ENCODE peak calls at places on chromosomes 13 and 19, in seven cellular contexts. One of them, this sample, is unnamed.
A peak's percentile ranks its signal among the peaks of the same experiment; 100 is the strongest.

GRCh38 chr13:73429691-73430090 is 370.9 kb downstream of the KLF5 start:
- DNase-seq in activated naive CD4-positive, alpha-beta T cell treated with anti-CD3 and anti-CD28 coated beads, Interleukin-2, amount 10 ng/mL, durations not matched to agents 7 days and 5 days: no peak
- DNase-seq in GDM1: no peak
- DNase-seq in HS-5: no peak
- DNase-seq in Kasumi-1: no peak
- DNase-seq in AG10803: no peak
- DNase-seq in fibroblast of lung: no peak
- DNase-seq in this sample: peak; percentile 62

GRCh38 chr19:14325863-14326262 is 55.4 kb upstream of the ADGRE5 start:
- DNase-seq in activated naive CD4-positive, alpha-beta T cell treated with anti-CD3 and anti-CD28 coated beads, Interleukin-2, amount 10 ng/mL, durations not matched to agents 7 days and 5 days: no peak
- DNase-seq in GDM1: no peak
- DNase-seq in HS-5: no peak
- DNase-seq in Kasumi-1: no peak
- DNase-seq in AG10803: no peak
- DNase-seq in fibroblast of lung: no peak
- DNase-seq in this sample: peak; percentile 1

GRCh38 chr13:95921485-95921884 is 131.7 kb downstream of the UGGT2 start:
- DNase-seq in activated naive CD4-positive, alpha-beta T cell treated with anti-CD3 and anti-CD28 coated beads, Interleukin-2, amount 10 ng/mL, durations not matched to agents 7 days and 5 days: no peak
- DNase-seq in GDM1: no peak
- DNase-seq in HS-5: no peak
- DNase-seq in Kasumi-1: no peak
- DNase-seq in AG10803: peak; percentile 36
- DNase-seq in fibroblast of lung: no peak
- DNase-seq in this sample: no peak

GRCh38 chr13:47555235-47555634 is 445.8 kb downstream of the SUCLA2 start:
- DNase-seq in activated naive CD4-positive, alpha-beta T cell treated with anti-CD3 and anti-CD28 coated beads, Interleukin-2, amount 10 ng/mL, durations not matched to agents 7 days and 5 days: no peak
- DNase-seq in GDM1: no peak
- DNase-seq in HS-5: no peak
- DNase-seq in Kasumi-1: no peak
- DNase-seq in AG10803: no peak
- DNase-seq in fibroblast of lung: peak; percentile 6
- DNase-seq in this sample: no peak

GRCh38 chr19:56314018-56314583 is 538 bp downstream of the ZSCAN5A start:
- DNase-seq in activated naive CD4-positive, alpha-beta T cell treated with anti-CD3 and anti-CD28 coated beads, Interleukin-2, amount 10 ng/mL, durations not matched to agents 7 days and 5 days: no peak
- DNase-seq in GDM1: no peak
- DNase-seq in HS-5: peak; percentile 2
- DNase-seq in Kasumi-1: no peak
- DNase-seq in AG10803: no peak
- DNase-seq in fibroblast of lung: no peak
- DNase-seq in this sample: no peak

GRCh38 chr19:17332677-17333581 is 1.7 kb downstream of the ANO8 start:
- DNase-seq in activated naive CD4-positive, alpha-beta T cell treated with anti-CD3 and anti-CD28 coated beads, Interleukin-2, amount 10 ng/mL, durations not matched to agents 7 days and 5 days: peak; percentile 64
- DNase-seq in GDM1: peak; percentile 60
- DNase-seq in HS-5: no peak
- DNase-seq in Kasumi-1: peak; percentile 34
- DNase-seq in AG10803: peak; percentile 48
- DNase-seq in fibroblast of lung: peak; percentile 52
- DNase-seq in this sample: no peak

GRCh38 chr19:31127132-31127967 is 221.9 kb downstream of the TSHZ3 start:
- DNase-seq in activated naive CD4-positive, alpha-beta T cell treated with anti-CD3 and anti-CD28 coated beads, Interleukin-2, amount 10 ng/mL, durations not matched to agents 7 days and 5 days: no peak
- DNase-seq in GDM1: no peak
- DNase-seq in HS-5: peak; percentile 89
- DNase-seq in Kasumi-1: no peak
- DNase-seq in AG10803: peak; percentile 97
- DNase-seq in fibroblast of lung: peak; percentile 87
- DNase-seq in this sample: no peak

GRCh38 chr13:35479223-35479536 is 2.7 kb upstream of the MAB21L1 start:
- DNase-seq in activated naive CD4-positive, alpha-beta T cell treated with anti-CD3 and anti-CD28 coated beads, Interleukin-2, amount 10 ng/mL, durations not matched to agents 7 days and 5 days: no peak
- DNase-seq in GDM1: no peak
- DNase-seq in HS-5: no peak
- DNase-seq in Kasumi-1: no peak
- DNase-seq in AG10803: no peak
- DNase-seq in fibroblast of lung: no peak
- DNase-seq in this sample: no peak

GRCh38 chr19:7658219-7658686 is 10.6 kb upstream of the RETN start:
- DNase-seq in activated naive CD4-positive, alpha-beta T cell treated with anti-CD3 and anti-CD28 coated beads, Interleukin-2, amount 10 ng/mL, durations not matched to agents 7 days and 5 days: peak; percentile 77
- DNase-seq in GDM1: no peak
- DNase-seq in HS-5: no peak
- DNase-seq in Kasumi-1: no peak
- DNase-seq in AG10803: no peak
- DNase-seq in fibroblast of lung: no peak
- DNase-seq in this sample: no peak

GRCh38 chr19:54287456-54287855 is 6.5 kb upstream of the LILRB2 start:
- DNase-seq in activated naive CD4-positive, alpha-beta T cell treated with anti-CD3 and anti-CD28 coated beads, Interleukin-2, amount 10 ng/mL, durations not matched to agents 7 days and 5 days: no peak
- DNase-seq in GDM1: no peak
- DNase-seq in HS-5: peak; percentile 77
- DNase-seq in Kasumi-1: no peak
- DNase-seq in AG10803: peak; percentile 60
- DNase-seq in fibroblast of lung: peak; percentile 9
- DNase-seq in this sample: no peak

GRCh38 chr19:54364775-54365257 is at the start of gene LAIR1:
- DNase-seq in activated naive CD4-positive, alpha-beta T cell treated with anti-CD3 and anti-CD28 coated beads, Interleukin-2, amount 10 ng/mL, durations not matched to agents 7 days and 5 days: peak; percentile 71
- DNase-seq in GDM1: peak; percentile 86
- DNase-seq in HS-5: no peak
- DNase-seq in Kasumi-1: peak; percentile 97
- DNase-seq in AG10803: no peak
- DNase-seq in fibroblast of lung: no peak
- DNase-seq in this sample: no peak

GRCh38 chr13:23020246-23020843 is 160.4 kb upstream of the SGCG start:
- DNase-seq in activated naive CD4-positive, alpha-beta T cell treated with anti-CD3 and anti-CD28 coated beads, Interleukin-2, amount 10 ng/mL, durations not matched to agents 7 days and 5 days: peak; percentile 47
- DNase-seq in GDM1: peak; percentile 32
- DNase-seq in HS-5: peak; percentile 1
- DNase-seq in Kasumi-1: peak; percentile 28
- DNase-seq in AG10803: peak; percentile 55
- DNase-seq in fibroblast of lung: peak; percentile 67
- DNase-seq in this sample: no peak

GRCh38 chr13:113759525-113760137 is 605 bp downstream of the TMEM255B start:
- DNase-seq in activated naive CD4-positive, alpha-beta T cell treated with anti-CD3 and anti-CD28 coated beads, Interleukin-2, amount 10 ng/mL, durations not matched to agents 7 days and 5 days: no peak
- DNase-seq in GDM1: no peak
- DNase-seq in HS-5: no peak
- DNase-seq in Kasumi-1: peak; percentile 26
- DNase-seq in AG10803: no peak
- DNase-seq in fibroblast of lung: peak; percentile 26
- DNase-seq in this sample: no peak

GRCh38 chr19:48290341-48290922 is 20.6 kb downstream of the ZNF114 start:
- DNase-seq in activated naive CD4-positive, alpha-beta T cell treated with anti-CD3 and anti-CD28 coated beads, Interleukin-2, amount 10 ng/mL, durations not matched to agents 7 days and 5 days: no peak
- DNase-seq in GDM1: no peak
- DNase-seq in HS-5: no peak
- DNase-seq in Kasumi-1: no peak
- DNase-seq in AG10803: peak; percentile 26
- DNase-seq in fibroblast of lung: peak; percentile 26
- DNase-seq in this sample: no peak

GRCh38 chr19:48613852-48614435 is 932 bp downstream of the FAM83E start:
- DNase-seq in activated naive CD4-positive, alpha-beta T cell treated with anti-CD3 and anti-CD28 coated beads, Interleukin-2, amount 10 ng/mL, durations not matched to agents 7 days and 5 days: no peak
- DNase-seq in GDM1: no peak
- DNase-seq in HS-5: no peak
- DNase-seq in Kasumi-1: no peak
- DNase-seq in AG10803: no peak
- DNase-seq in fibroblast of lung: no peak
- DNase-seq in this sample: no peak

GRCh38 chr13:106286811-106287210 is 248.7 kb downstream of the EFNB2 start:
- DNase-seq in activated naive CD4-positive, alpha-beta T cell treated with anti-CD3 and anti-CD28 coated beads, Interleukin-2, amount 10 ng/mL, durations not matched to agents 7 days and 5 days: no peak
- DNase-seq in GDM1: no peak
- DNase-seq in HS-5: no peak
- DNase-seq in Kasumi-1: no peak
- DNase-seq in AG10803: no peak
- DNase-seq in fibroblast of lung: peak; percentile 2
- DNase-seq in this sample: no peak

GRCh38 chr13:21668665-21669599 is 1.9 kb upstream of the FGF9 start:
- DNase-seq in activated naive CD4-positive, alpha-beta T cell treated with anti-CD3 and anti-CD28 coated beads, Interleukin-2, amount 10 ng/mL, durations not matched to agents 7 days and 5 days: peak; percentile 53
- DNase-seq in GDM1: no peak
- DNase-seq in HS-5: no peak
- DNase-seq in Kasumi-1: no peak
- DNase-seq in AG10803: peak; percentile 20
- DNase-seq in fibroblast of lung: peak; percentile 50
- DNase-seq in this sample: no peak

GRCh38 chr13:78603240-78603947 is at the start of gene POU4F1:
- DNase-seq in activated naive CD4-positive, alpha-beta T cell treated with anti-CD3 and anti-CD28 coated beads, Interleukin-2, amount 10 ng/mL, durations not matched to agents 7 days and 5 days: peak; percentile 87
- DNase-seq in GDM1: peak; percentile 69
- DNase-seq in HS-5: no peak
- DNase-seq in Kasumi-1: peak; percentile 64
- DNase-seq in AG10803: no peak
- DNase-seq in fibroblast of lung: peak; percentile 26
- DNase-seq in this sample: no peak

GRCh38 chr19:10491472-10492047 is 11.6 kb downstream of the KEAP1 start:
- DNase-seq in activated naive CD4-positive, alpha-beta T cell treated with anti-CD3 and anti-CD28 coated beads, Interleukin-2, amount 10 ng/mL, durations not matched to agents 7 days and 5 days: no peak
- DNase-seq in GDM1: no peak
- DNase-seq in HS-5: no peak
- DNase-seq in Kasumi-1: no peak
- DNase-seq in AG10803: no peak
- DNase-seq in fibroblast of lung: no peak
- DNase-seq in this sample: no peak

GRCh38 chr13:60654405-60654804 is 257.4 kb downstream of the TDRD3 start:
- DNase-seq in activated naive CD4-positive, alpha-beta T cell treated with anti-CD3 and anti-CD28 coated beads, Interleukin-2, amount 10 ng/mL, durations not matched to agents 7 days and 5 days: no peak
- DNase-seq in GDM1: no peak
- DNase-seq in HS-5: peak; percentile 0
- DNase-seq in Kasumi-1: peak; percentile 22
- DNase-seq in AG10803: peak; percentile 0
- DNase-seq in fibroblast of lung: peak; percentile 3
- DNase-seq in this sample: no peak

GRCh38 chr13:111335263-111335662 is 14.8 kb downstream of the TEX29 start:
- DNase-seq in activated naive CD4-positive, alpha-beta T cell treated with anti-CD3 and anti-CD28 coated beads, Interleukin-2, amount 10 ng/mL, durations not matched to agents 7 days and 5 days: no peak
- DNase-seq in GDM1: no peak
- DNase-seq in HS-5: no peak
- DNase-seq in Kasumi-1: no peak
- DNase-seq in AG10803: no peak
- DNase-seq in fibroblast of lung: no peak
- DNase-seq in this sample: no peak

GRCh38 chr13:28530729-28531194 is 35.8 kb upstream of the FLT1 start:
- DNase-seq in activated naive CD4-positive, alpha-beta T cell treated with anti-CD3 and anti-CD28 coated beads, Interleukin-2, amount 10 ng/mL, durations not matched to agents 7 days and 5 days: no peak
- DNase-seq in GDM1: peak; percentile 17
- DNase-seq in HS-5: no peak
- DNase-seq in Kasumi-1: no peak
- DNase-seq in AG10803: peak; percentile 43
- DNase-seq in fibroblast of lung: peak; percentile 36
- DNase-seq in this sample: no peak

GRCh38 chr13:104301216-104301975 is 1235.2 kb upstream of the SLC10A2 start:
- DNase-seq in activated naive CD4-positive, alpha-beta T cell treated with anti-CD3 and anti-CD28 coated beads, Interleukin-2, amount 10 ng/mL, durations not matched to agents 7 days and 5 days: no peak
- DNase-seq in GDM1: no peak
- DNase-seq in HS-5: no peak
- DNase-seq in Kasumi-1: no peak
- DNase-seq in AG10803: no peak
- DNase-seq in fibroblast of lung: peak; percentile 66
- DNase-seq in this sample: no peak

GRCh38 chr19:16899566-16900075 is 10.8 kb downstream of the F2RL3 start:
- DNase-seq in activated naive CD4-positive, alpha-beta T cell treated with anti-CD3 and anti-CD28 coated beads, Interleukin-2, amount 10 ng/mL, durations not matched to agents 7 days and 5 days: peak; percentile 66
- DNase-seq in GDM1: peak; percentile 23
- DNase-seq in HS-5: no peak
- DNase-seq in Kasumi-1: peak; percentile 12
- DNase-seq in AG10803: peak; percentile 25
- DNase-seq in fibroblast of lung: peak; percentile 15
- DNase-seq in this sample: no peak

GRCh38 chr19:42201489-42202289 is 15.8 kb downstream of the DEDD2 start:
- DNase-seq in activated naive CD4-positive, alpha-beta T cell treated with anti-CD3 and anti-CD28 coated beads, Interleukin-2, amount 10 ng/mL, durations not matched to agents 7 days and 5 days: peak; percentile 70
- DNase-seq in GDM1: peak; percentile 50
- DNase-seq in HS-5: no peak
- DNase-seq in Kasumi-1: peak; percentile 86
- DNase-seq in AG10803: no peak
- DNase-seq in fibroblast of lung: no peak
- DNase-seq in this sample: no peak

GRCh38 chr19:5775668-5776309 is 8.8 kb downstream of the PRR22 start:
- DNase-seq in activated naive CD4-positive, alpha-beta T cell treated with anti-CD3 and anti-CD28 coated beads, Interleukin-2, amount 10 ng/mL, durations not matched to agents 7 days and 5 days: no peak
- DNase-seq in GDM1: no peak
- DNase-seq in HS-5: peak; percentile 33
- DNase-seq in Kasumi-1: no peak
- DNase-seq in AG10803: peak; percentile 89
- DNase-seq in fibroblast of lung: peak; percentile 60
- DNase-seq in this sample: no peak

GRCh38 chr19:18234194-18234593 is 8.0 kb upstream of the PDE4C start:
- DNase-seq in activated naive CD4-positive, alpha-beta T cell treated with anti-CD3 and anti-CD28 coated beads, Interleukin-2, amount 10 ng/mL, durations not matched to agents 7 days and 5 days: no peak
- DNase-seq in GDM1: no peak
- DNase-seq in HS-5: no peak
- DNase-seq in Kasumi-1: no peak
- DNase-seq in AG10803: no peak
- DNase-seq in fibroblast of lung: no peak
- DNase-seq in this sample: no peak

GRCh38 chr19:7787141-7787540 is 24.1 kb downstream of the CLEC4M start:
- DNase-seq in activated naive CD4-positive, alpha-beta T cell treated with anti-CD3 and anti-CD28 coated beads, Interleukin-2, amount 10 ng/mL, durations not matched to agents 7 days and 5 days: no peak
- DNase-seq in GDM1: no peak
- DNase-seq in HS-5: no peak
- DNase-seq in Kasumi-1: no peak
- DNase-seq in AG10803: no peak
- DNase-seq in fibroblast of lung: no peak
- DNase-seq in this sample: no peak

GRCh38 chr13:60019119-60019993 is 144.4 kb downstream of the DIAPH3 start:
- DNase-seq in activated naive CD4-positive, alpha-beta T cell treated with anti-CD3 and anti-CD28 coated beads, Interleukin-2, amount 10 ng/mL, durations not matched to agents 7 days and 5 days: no peak
- DNase-seq in GDM1: no peak
- DNase-seq in HS-5: no peak
- DNase-seq in Kasumi-1: no peak
- DNase-seq in AG10803: peak; percentile 11
- DNase-seq in fibroblast of lung: peak; percentile 77
- DNase-seq in this sample: peak; percentile 18

GRCh38 chr13:83352391-83352790 is 529.9 kb downstream of the SLITRK1 start:
- DNase-seq in activated naive CD4-positive, alpha-beta T cell treated with anti-CD3 and anti-CD28 coated beads, Interleukin-2, amount 10 ng/mL, durations not matched to agents 7 days and 5 days: no peak
- DNase-seq in GDM1: no peak
- DNase-seq in HS-5: no peak
- DNase-seq in Kasumi-1: no peak
- DNase-seq in AG10803: no peak
- DNase-seq in fibroblast of lung: no peak
- DNase-seq in this sample: no peak

GRCh38 chr19:4031420-4031819 is 23.9 kb downstream of the PIAS4 start:
- DNase-seq in activated naive CD4-positive, alpha-beta T cell treated with anti-CD3 and anti-CD28 coated beads, Interleukin-2, amount 10 ng/mL, durations not matched to agents 7 days and 5 days: no peak
- DNase-seq in GDM1: no peak
- DNase-seq in HS-5: no peak
- DNase-seq in Kasumi-1: no peak
- DNase-seq in AG10803: no peak
- DNase-seq in fibroblast of lung: no peak
- DNase-seq in this sample: no peak

GRCh38 chr19:12956446-12957388 is at the start of gene GADD45GIP1:
- DNase-seq in activated naive CD4-positive, alpha-beta T cell treated with anti-CD3 and anti-CD28 coated beads, Interleukin-2, amount 10 ng/mL, durations not matched to agents 7 days and 5 days: peak; percentile 88
- DNase-seq in GDM1: peak; percentile 81
- DNase-seq in HS-5: peak; percentile 59
- DNase-seq in Kasumi-1: peak; percentile 82
- DNase-seq in AG10803: peak; percentile 74
- DNase-seq in fibroblast of lung: peak; percentile 77
- DNase-seq in this sample: no peak

GRCh38 chr19:13959962-13960862 is 7.9 kb downstream of the DCAF15 start:
- DNase-seq in activated naive CD4-positive, alpha-beta T cell treated with anti-CD3 and anti-CD28 coated beads, Interleukin-2, amount 10 ng/mL, durations not matched to agents 7 days and 5 days: peak; percentile 43
- DNase-seq in GDM1: no peak
- DNase-seq in HS-5: no peak
- DNase-seq in Kasumi-1: no peak
- DNase-seq in AG10803: no peak
- DNase-seq in fibroblast of lung: no peak
- DNase-seq in this sample: no peak

GRCh38 chr19:11494634-11495285 is 10.9 kb downstream of the ZNF653 start:
- DNase-seq in activated naive CD4-positive, alpha-beta T cell treated with anti-CD3 and anti-CD28 coated beads, Interleukin-2, amount 10 ng/mL, durations not matched to agents 7 days and 5 days: no peak
- DNase-seq in GDM1: no peak
- DNase-seq in HS-5: no peak
- DNase-seq in Kasumi-1: no peak
- DNase-seq in AG10803: no peak
- DNase-seq in fibroblast of lung: no peak
- DNase-seq in this sample: no peak

GRCh38 chr19:9793051-9793591 is 24.6 kb upstream of the ZNF846 start:
- DNase-seq in activated naive CD4-positive, alpha-beta T cell treated with anti-CD3 and anti-CD28 coated beads, Interleukin-2, amount 10 ng/mL, durations not matched to agents 7 days and 5 days: peak; percentile 78
- DNase-seq in GDM1: peak; percentile 55
- DNase-seq in HS-5: no peak
- DNase-seq in Kasumi-1: peak; percentile 57
- DNase-seq in AG10803: peak; percentile 36
- DNase-seq in fibroblast of lung: peak; percentile 44
- DNase-seq in this sample: no peak

GRCh38 chr13:73162912-73163911 is 104.4 kb downstream of the KLF5 start:
- DNase-seq in activated naive CD4-positive, alpha-beta T cell treated with anti-CD3 and anti-CD28 coated beads, Interleukin-2, amount 10 ng/mL, durations not matched to agents 7 days and 5 days: no peak
- DNase-seq in GDM1: no peak
- DNase-seq in HS-5: no peak
- DNase-seq in Kasumi-1: no peak
- DNase-seq in AG10803: no peak
- DNase-seq in fibroblast of lung: no peak
- DNase-seq in this sample: no peak

This sample was measured in epithelial cell of proximal tubule.